ENCODE peak calls at places on chromosomes 1 and 21, in nine cellular contexts. L is GM10248, Q is amniotic stem cell, U is pulmonary artery endothelial cell, J is H54, A is endodermal cell, E is head of caudate nucleus, O is type B pancreatic cell, M is T-helper 1 cell. Z is an unnamed sample.

GRCh38 chr1:111275079-111275478 is 15.6 kb upstream of the CHIA start:
- DNase-seq in O (no peak), A (no peak), L (peak; percentile 18), J (peak; percentile 39), Q (peak; percentile 39), U (no peak), M (no peak), E (peak; percentile 83), Z (peak; percentile 59)

GRCh38 chr1:102691592-102692090 is 416.7 kb downstream of the COL11A1 start:
- DNase-seq in L (no peak), A (no peak), J (no peak), E (no peak), U (no peak), Q (no peak), M (no peak), O (no peak), Z (no peak)

GRCh38 chr1:218985424-218985823 is 188.3 kb upstream of the LYPLAL1 start:
- DNase-seq in J (no peak), O (no peak), E (no peak), U (no peak), L (no peak), M (no peak), A (no peak), Q (no peak), Z (no peak)

GRCh38 chr1:235831148-235831547 is 35.6 kb downstream of the LYST start:
- DNase-seq in A (no peak), U (no peak), J (peak; percentile 9), Q (no peak), O (no peak), E (peak; percentile 56), M (no peak), L (peak; percentile 36), Z (peak; percentile 75)

GRCh38 chr1:225437710-225438437 is 10.0 kb upstream of the LBR start:
- DNase-seq in U (no peak), O (no peak), E (peak; percentile 43), Q (no peak), M (no peak), A (peak; percentile 78), J (no peak), L (no peak), Z (no peak)

GRCh38 chr1:181044449-181044966 is 10.7 kb downstream of the MR1 start:
- DNase-seq in O (no peak), J (no peak), L (peak; percentile 75), M (no peak), Q (no peak), A (no peak), U (no peak), E (no peak), Z (peak; percentile 71)

GRCh38 chr1:38608202-38608864 is 251.2 kb downstream of the RRAGC start:
- DNase-seq in A (peak; percentile 92), U (no peak), Q (no peak), M (no peak), E (peak; percentile 54), L (peak; percentile 65), J (no peak), O (no peak), Z (peak; percentile 45)

GRCh38 chr1:17023573-17023972 is 11.8 kb upstream of the ATP13A2 start:
- DNase-seq in L (no peak), E (no peak), Q (no peak), M (no peak), U (no peak), O (no peak), A (peak; percentile 59), J (no peak), Z (no peak)

GRCh38 chr21:42155045-42155855 is 63.7 kb upstream of the ABCG1 start:
- DNase-seq in L (no peak), U (no peak), J (no peak), O (no peak), M (no peak), A (peak; percentile 40), Q (no peak), E (no peak), Z (no peak)

GRCh38 chr1:36755313-36756230 is 272.9 kb upstream of the CSF3R start:
- DNase-seq in E (no peak), U (no peak), Q (no peak), L (no peak), A (peak; percentile 27), M (no peak), O (no peak), J (no peak), Z (no peak)

GRCh38 chr1:83741348-83741747 is 257.6 kb downstream of the TTLL7 start:
- DNase-seq in U (no peak), M (no peak), A (no peak), E (no peak), Q (no peak), L (no peak), J (no peak), O (no peak), Z (no peak)

GRCh38 chr1:118219438-118219837 is 34.4 kb upstream of the SPAG17 start:
- DNase-seq in U (no peak), A (no peak), J (no peak), M (no peak), L (no peak), E (no peak), O (no peak), Q (no peak), Z (no peak)

GRCh38 chr1:23792151-23792945 is 1.4 kb downstream of the LYPLA2 start:
- DNase-seq in U (no peak), J (no peak), E (no peak), A (no peak), Q (no peak), O (no peak), L (no peak), M (no peak), Z (no peak)

GRCh38 chr1:33228935-33229487 is 27.3 kb upstream of the ZNF362 start:
- DNase-seq in J (no peak), U (no peak), L (no peak), O (no peak), Q (peak; percentile 72), A (no peak), M (no peak), E (no peak), Z (no peak)

GRCh38 chr1:203063287-203063686 is 22.5 kb downstream of the MYOG start:
- DNase-seq in Q (no peak), A (no peak), E (no peak), J (no peak), L (no peak), O (no peak), U (no peak), M (no peak), Z (no peak)

GRCh38 chr21:45726438-45726837 is 82.9 kb downstream of the PCBP3 start:
- DNase-seq in A (no peak), Q (no peak), M (no peak), J (no peak), L (no peak), U (no peak), O (no peak), E (no peak), Z (no peak)

GRCh38 chr1:67838180-67838912 is 5.1 kb upstream of the GNG12 start:
- DNase-seq in E (no peak), U (no peak), Q (no peak), A (no peak), M (no peak), J (no peak), O (no peak), L (no peak), Z (no peak)

GRCh38 chr1:33624991-33625870 is 152.8 kb downstream of the ZSCAN20 start:
- DNase-seq in J (peak; percentile 23), O (no peak), A (peak; percentile 85), Q (no peak), M (no peak), E (no peak), L (no peak), U (no peak), Z (no peak)

GRCh38 chr1:203120325-203121138 is 7.0 kb upstream of the ADORA1 start:
- DNase-seq in E (peak; percentile 28), L (no peak), A (peak; percentile 37), J (no peak), O (peak; percentile 58), M (no peak), U (no peak), Q (no peak), Z (no peak)

GRCh38 chr1:65209005-65209885 is 61.2 kb downstream of the AK4 start:
- DNase-seq in A (peak; percentile 63), Q (peak; percentile 17), M (no peak), J (peak; percentile 16), L (peak; percentile 50), O (no peak), U (peak; percentile 8), E (peak; percentile 70), Z (peak; percentile 52)

GRCh38 chr1:204077979-204078696 is 5.2 kb downstream of the SOX13 start:
- DNase-seq in O (no peak), L (no peak), E (peak; percentile 67), Q (no peak), A (peak; percentile 90), M (no peak), J (no peak), U (no peak), Z (no peak)

Z was measured in GM12865.